ENCODE peak calls at places on chromosomes 16 and 17, in five cellular contexts. One of them, this sample, is unnamed.

GRCh38 chr16:80122155-80122554 is 418.6 kb upstream of the DYNLRB2 start:
- DNase-seq in ACHN: no peak
- DNase-seq in GM23338: no peak
- DNase-seq in uterus: peak; percentile 82
- DNase-seq in activated T-cell treated with anti-CD3 and anti-CD28 coated beads, Interleukin-2, amount 50 U/mL, for 4 hours: no peak
- DNase-seq in this sample: no peak

GRCh38 chr17:40407460-40407859 is 10.2 kb downstream of the TOP2A start:
- DNase-seq in ACHN: no peak
- DNase-seq in activated T-cell treated with anti-CD3 and anti-CD28 coated beads, Interleukin-2, amount 50 U/mL, for 4 hours: no peak
- DNase-seq in GM23338: no peak
- DNase-seq in uterus: no peak
- DNase-seq in this sample: no peak

GRCh38 chr16:68332411-68333121 is 21.7 kb downstream of the PRMT7 start:
- DNase-seq in uterus: peak; percentile 36
- DNase-seq in ACHN: no peak
- DNase-seq in GM23338: no peak
- DNase-seq in activated T-cell treated with anti-CD3 and anti-CD28 coated beads, Interleukin-2, amount 50 U/mL, for 4 hours: no peak
- DNase-seq in this sample: no peak

GRCh38 chr17:27385626-27386025 is 70.6 kb upstream of the KSR1 start:
- DNase-seq in uterus: no peak
- DNase-seq in GM23338: no peak
- DNase-seq in ACHN: no peak
- DNase-seq in activated T-cell treated with anti-CD3 and anti-CD28 coated beads, Interleukin-2, amount 50 U/mL, for 4 hours: no peak
- DNase-seq in this sample: no peak

GRCh38 chr17:2954898-2955445 is 108.4 kb downstream of the OR1D5 start:
- DNase-seq in ACHN: peak; percentile 68
- DNase-seq in uterus: no peak
- DNase-seq in activated T-cell treated with anti-CD3 and anti-CD28 coated beads, Interleukin-2, amount 50 U/mL, for 4 hours: no peak
- DNase-seq in GM23338: no peak
- DNase-seq in this sample: no peak

GRCh38 chr16:85935391-85935956 is 36.5 kb downstream of the IRF8 start:
- DNase-seq in uterus: no peak
- DNase-seq in activated T-cell treated with anti-CD3 and anti-CD28 coated beads, Interleukin-2, amount 50 U/mL, for 4 hours: no peak
- DNase-seq in GM23338: no peak
- DNase-seq in ACHN: no peak
- DNase-seq in this sample: no peak

GRCh38 chr16:86428729-86429472 is 81.4 kb upstream of the FOXF1 start:
- DNase-seq in uterus: no peak
- DNase-seq in activated T-cell treated with anti-CD3 and anti-CD28 coated beads, Interleukin-2, amount 50 U/mL, for 4 hours: no peak
- DNase-seq in ACHN: no peak
- DNase-seq in GM23338: no peak
- DNase-seq in this sample: no peak

GRCh38 chr17:74414510-74414909 is 17.4 kb upstream of the GPRC5C start:
- DNase-seq in uterus: no peak
- DNase-seq in activated T-cell treated with anti-CD3 and anti-CD28 coated beads, Interleukin-2, amount 50 U/mL, for 4 hours: no peak
- DNase-seq in ACHN: no peak
- DNase-seq in GM23338: no peak
- DNase-seq in this sample: no peak

GRCh38 chr16:86823895-86824671 is 245.7 kb downstream of the FOXL1 start:
- DNase-seq in uterus: no peak
- DNase-seq in activated T-cell treated with anti-CD3 and anti-CD28 coated beads, Interleukin-2, amount 50 U/mL, for 4 hours: no peak
- DNase-seq in GM23338: no peak
- DNase-seq in ACHN: no peak
- DNase-seq in this sample: no peak

GRCh38 chr17:8360260-8360659 is 16.2 kb downstream of the KRABD2 start:
- DNase-seq in activated T-cell treated with anti-CD3 and anti-CD28 coated beads, Interleukin-2, amount 50 U/mL, for 4 hours: no peak
- DNase-seq in ACHN: no peak
- DNase-seq in uterus: no peak
- DNase-seq in GM23338: no peak
- DNase-seq in this sample: no peak

GRCh38 chr17:49001671-49002070 is 4.5 kb downstream of the IGF2BP1 start:
- DNase-seq in ACHN: no peak
- DNase-seq in activated T-cell treated with anti-CD3 and anti-CD28 coated beads, Interleukin-2, amount 50 U/mL, for 4 hours: no peak
- DNase-seq in uterus: no peak
- DNase-seq in GM23338: no peak
- DNase-seq in this sample: no peak

GRCh38 chr17:50607522-50607921 is 27.2 kb upstream of the ABCC3 start:
- DNase-seq in activated T-cell treated with anti-CD3 and anti-CD28 coated beads, Interleukin-2, amount 50 U/mL, for 4 hours: no peak
- DNase-seq in uterus: no peak
- DNase-seq in GM23338: no peak
- DNase-seq in ACHN: no peak
- DNase-seq in this sample: no peak

GRCh38 chr16:3971261-3971660 is 90.7 kb upstream of the CREBBP start:
- DNase-seq in activated T-cell treated with anti-CD3 and anti-CD28 coated beads, Interleukin-2, amount 50 U/mL, for 4 hours: no peak
- DNase-seq in ACHN: no peak
- DNase-seq in GM23338: no peak
- DNase-seq in uterus: no peak
- DNase-seq in this sample: no peak

GRCh38 chr17:50346313-50347086 is 574 bp downstream of the XYLT2 start:
- DNase-seq in GM23338: peak; percentile 75
- DNase-seq in ACHN: peak; percentile 44
- DNase-seq in activated T-cell treated with anti-CD3 and anti-CD28 coated beads, Interleukin-2, amount 50 U/mL, for 4 hours: peak; percentile 34
- DNase-seq in uterus: peak; percentile 46
- DNase-seq in this sample: peak; percentile 45

GRCh38 chr16:67632415-67633172 is 12.3 kb upstream of the CARMIL2 start:
- DNase-seq in uterus: no peak
- DNase-seq in GM23338: no peak
- DNase-seq in ACHN: no peak
- DNase-seq in activated T-cell treated with anti-CD3 and anti-CD28 coated beads, Interleukin-2, amount 50 U/mL, for 4 hours: no peak
- DNase-seq in this sample: no peak

GRCh38 chr16:29877266-29877961 is 14.4 kb upstream of the CDIPT start:
- DNase-seq in ACHN: peak; percentile 22
- DNase-seq in uterus: no peak
- DNase-seq in GM23338: peak; percentile 100
- DNase-seq in activated T-cell treated with anti-CD3 and anti-CD28 coated beads, Interleukin-2, amount 50 U/mL, for 4 hours: peak; percentile 28
- DNase-seq in this sample: peak; percentile 20

GRCh38 chr16:2088759-2089358 is 41.1 kb downstream of the TSC2 start:
- DNase-seq in uterus: no peak
- DNase-seq in ACHN: no peak
- DNase-seq in GM23338: no peak
- DNase-seq in activated T-cell treated with anti-CD3 and anti-CD28 coated beads, Interleukin-2, amount 50 U/mL, for 4 hours: no peak
- DNase-seq in this sample: no peak

GRCh38 chr17:9350083-9350482 is 225.5 kb downstream of the STX8 start:
- DNase-seq in GM23338: no peak
- DNase-seq in uterus: no peak
- DNase-seq in activated T-cell treated with anti-CD3 and anti-CD28 coated beads, Interleukin-2, amount 50 U/mL, for 4 hours: no peak
- DNase-seq in ACHN: no peak
- DNase-seq in this sample: no peak

GRCh38 chr17:55598495-55598894 is 87.2 kb upstream of the SMIM36 start:
- DNase-seq in activated T-cell treated with anti-CD3 and anti-CD28 coated beads, Interleukin-2, amount 50 U/mL, for 4 hours: no peak
- DNase-seq in ACHN: no peak
- DNase-seq in uterus: no peak
- DNase-seq in GM23338: no peak
- DNase-seq in this sample: no peak

GRCh38 chr17:9240659-9241370 is 219.5 kb downstream of the NTN1 start:
- DNase-seq in GM23338: peak; percentile 84
- DNase-seq in activated T-cell treated with anti-CD3 and anti-CD28 coated beads, Interleukin-2, amount 50 U/mL, for 4 hours: no peak
- DNase-seq in ACHN: no peak
- DNase-seq in uterus: peak; percentile 90
- DNase-seq in this sample: no peak

GRCh38 chr17:56771563-56771962 is 62.2 kb downstream of the C17orf67 start:
- DNase-seq in uterus: no peak
- DNase-seq in GM23338: no peak
- DNase-seq in activated T-cell treated with anti-CD3 and anti-CD28 coated beads, Interleukin-2, amount 50 U/mL, for 4 hours: no peak
- DNase-seq in ACHN: no peak
- DNase-seq in this sample: no peak

GRCh38 chr17:81701288-81702071 is 1.7 kb upstream of the MRPL12 start:
- DNase-seq in GM23338: no peak
- DNase-seq in activated T-cell treated with anti-CD3 and anti-CD28 coated beads, Interleukin-2, amount 50 U/mL, for 4 hours: no peak
- DNase-seq in uterus: no peak
- DNase-seq in ACHN: peak; percentile 37
- DNase-seq in this sample: no peak

GRCh38 chr17:57440522-57441269 is 184.4 kb downstream of the MSI2 start:
- DNase-seq in GM23338: peak; percentile 81
- DNase-seq in uterus: peak; percentile 71
- DNase-seq in activated T-cell treated with anti-CD3 and anti-CD28 coated beads, Interleukin-2, amount 50 U/mL, for 4 hours: peak; percentile 70
- DNase-seq in ACHN: no peak
- DNase-seq in this sample: peak; percentile 63

GRCh38 chr17:71922439-71922838 is 198.4 kb upstream of the SOX9 start:
- DNase-seq in GM23338: peak; percentile 37
- DNase-seq in activated T-cell treated with anti-CD3 and anti-CD28 coated beads, Interleukin-2, amount 50 U/mL, for 4 hours: no peak
- DNase-seq in uterus: no peak
- DNase-seq in ACHN: no peak
- DNase-seq in this sample: no peak

GRCh38 chr16:4637501-4638166 is 13.0 kb downstream of the MGRN1 start:
- DNase-seq in uterus: no peak
- DNase-seq in activated T-cell treated with anti-CD3 and anti-CD28 coated beads, Interleukin-2, amount 50 U/mL, for 4 hours: no peak
- DNase-seq in GM23338: no peak
- DNase-seq in ACHN: no peak
- DNase-seq in this sample: no peak

GRCh38 chr16:11318817-11319216 is 26.4 kb upstream of the RMI2 start:
- DNase-seq in GM23338: no peak
- DNase-seq in uterus: no peak
- DNase-seq in ACHN: no peak
- DNase-seq in activated T-cell treated with anti-CD3 and anti-CD28 coated beads, Interleukin-2, amount 50 U/mL, for 4 hours: no peak
- DNase-seq in this sample: no peak

GRCh38 chr16:49937886-49938285 is 82.0 kb upstream of the ZNF423 start:
- DNase-seq in GM23338: no peak
- DNase-seq in activated T-cell treated with anti-CD3 and anti-CD28 coated beads, Interleukin-2, amount 50 U/mL, for 4 hours: no peak
- DNase-seq in ACHN: no peak
- DNase-seq in uterus: no peak
- DNase-seq in this sample: no peak

GRCh38 chr17:28112199-28112995 is 69.9 kb downstream of the NLK start:
- DNase-seq in GM23338: no peak
- DNase-seq in ACHN: no peak
- DNase-seq in uterus: no peak
- DNase-seq in activated T-cell treated with anti-CD3 and anti-CD28 coated beads, Interleukin-2, amount 50 U/mL, for 4 hours: no peak
- DNase-seq in this sample: no peak

GRCh38 chr17:81833921-81834830 is 674 bp downstream of the PPP1R27 start:
- DNase-seq in uterus: no peak
- DNase-seq in ACHN: no peak
- DNase-seq in activated T-cell treated with anti-CD3 and anti-CD28 coated beads, Interleukin-2, amount 50 U/mL, for 4 hours: no peak
- DNase-seq in GM23338: no peak
- DNase-seq in this sample: no peak